ENCODE peak calls at places on chromosomes 2 and 18, in seven cellular contexts. Y is CD8-positive, alpha-beta memory T cell; Q is ovary; P is ascending aorta; D is Peyer's patch; Z is left lung; O is adrenal gland. M is an unnamed sample. For H3K4me1, H3K27me3 and H3K36me3, the result is how much of the 10 kb centered on the place peaks cover.

GRCh38 chr2:29878898-29879297 is 42.5 kb downstream of the ALK start:
- DNase-seq in Y (no peak), Q (no peak), P (no peak), D (no peak), Z (no peak), O (peak), M (no peak)

GRCh38 chr2:42933824-42934254 is 141.5 kb upstream of the HAAO start:
- DNase-seq in Y (no peak), Q (no peak), P (no peak), D (no peak), Z (no peak), O (no peak), M (no peak)

GRCh38 chr2:20682166-20682565 is 15.2 kb downstream of the GDF7 start:
- DNase-seq in Y (no peak), Q (no peak), P (no peak), D (no peak), Z (no peak), O (no peak), M (no peak)

GRCh38 chr2:207256476-207257207 is 90.9 kb upstream of the KLF7 start:
- DNase-seq in Y (no peak), Q (no peak), P (no peak), D (no peak), Z (no peak), O (no peak), M (no peak)

GRCh38 chr2:105328281-105329196 is 996 bp downstream of the TGFBRAP1 start:
- DNase-seq in Y (peak), Q (peak), P (no peak), D (peak), Z (peak), O (peak), M (no peak)

GRCh38 chr2:120775801-120776589 is 40.3 kb downstream of the GLI2 start:
- DNase-seq in Y (no peak), Q (no peak), P (no peak), D (no peak), Z (peak), O (no peak), M (no peak)

GRCh38 chr2:16055848-16056580 is 115.7 kb downstream of the MYCN start:
- DNase-seq in Y (no peak), Q (no peak), P (no peak), D (no peak), Z (no peak), O (peak), M (no peak)

GRCh38 chr2:70935468-70936164 is at the start of gene ATP6V1B1:
- DNase-seq in Y (no peak), Q (no peak), P (no peak), D (peak), Z (no peak), O (no peak), M (no peak)

GRCh38 chr2:11530864-11531451 is 2.9 kb upstream of the GREB1 start:
- DNase-seq in Y (no peak), Q (no peak), P (no peak), D (no peak), Z (no peak), O (no peak), M (no peak)

GRCh38 chr2:179393481-179393880 is 128.8 kb upstream of the SESTD1 start:
- DNase-seq in Y (no peak), Q (no peak), P (no peak), D (no peak), Z (no peak), O (no peak), M (no peak)

GRCh38 chr2:11784747-11785610 is 38.5 kb downstream of the LPIN1 start:
- DNase-seq in Y (peak), Q (peak), P (no peak), D (peak), Z (peak), O (peak), M (peak)

GRCh38 chr18:9507565-9508088 is 32.3 kb downstream of the RALBP1 start:
- DNase-seq in Y (no peak), Q (no peak), P (no peak), D (no peak), Z (no peak), O (no peak), M (no peak)

GRCh38 chr2:99386011-99386410 is 48.8 kb downstream of the EIF5B start:
- DNase-seq in Y (no peak), Q (no peak), P (no peak), D (no peak), Z (no peak), O (no peak), M (no peak)

GRCh38 chr18:50602466-50602865 is 42.6 kb downstream of the MAPK4 start:
- DNase-seq in Y (no peak), Q (no peak), P (no peak), D (no peak), Z (no peak), O (no peak), M (no peak)

GRCh38 chr2:146351689-146352088 is 1493.1 kb upstream of the ACVR2A start:
- DNase-seq in Y (no peak), Q (no peak), P (no peak), D (no peak), Z (no peak), O (no peak), M (no peak)

GRCh38 chr2:237184192-237184922 is 98.7 kb downstream of the COPS8 start:
- DNase-seq in Y (no peak), Q (no peak), P (no peak), D (no peak), Z (no peak), O (no peak), M (no peak)

GRCh38 chr2:85523906-85524566 is 14.9 kb upstream of the MAT2A start:
- DNase-seq in Y (no peak), Q (no peak), P (no peak), D (no peak), Z (no peak), O (peak), M (no peak)
- H3K4me1 ChIP-seq in Y (under half), Q (under half), P (under half), D (under half), Z (under half), O (under half), M (under half)

DNA sequence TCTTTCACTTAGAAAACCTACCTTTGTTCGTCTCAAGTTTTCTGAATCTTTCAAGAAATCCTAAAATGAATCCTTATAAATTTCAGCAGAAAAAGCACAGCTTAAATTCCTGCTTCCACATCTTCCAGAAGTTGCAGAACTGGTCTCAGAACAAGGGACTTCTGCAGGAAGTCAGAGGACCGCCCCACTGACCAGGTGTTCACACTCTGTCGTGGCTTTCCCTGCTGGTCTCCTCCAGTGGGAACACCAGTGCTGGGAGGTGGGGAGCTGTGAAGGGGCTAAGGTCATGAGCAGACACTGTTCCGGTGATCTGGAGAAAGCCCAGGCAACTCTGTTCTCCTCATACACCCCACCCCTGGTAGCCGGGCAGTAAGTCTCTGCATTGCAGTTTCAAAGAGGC is 3.5 kb downstream of the FAM110C start:
- DNase-seq in Y (no peak), Q (no peak), P (no peak), D (no peak), Z (peak), O (no peak), M (no peak)
- H3K27me3 ChIP-seq in Y (under half), Q (under half), P (under half), D (under half), Z (under half), O (under half), M (under half)

GRCh38 chr2:230793573-230794359 is 71.0 kb upstream of the ITM2C start:
- DNase-seq in Y (peak), Q (peak), P (peak), D (peak), Z (no peak), O (peak), M (peak)
- H3K36me3 ChIP-seq in Y (under half), Q (under half), P (under half), D (under half), Z (under half), O (under half), M (half or more)

GRCh38 chr2:26614205-26615128 is 26.7 kb downstream of the CIB4 start:
- DNase-seq in Y (no peak), Q (no peak), P (no peak), D (peak), Z (no peak), O (peak), M (no peak)

GRCh38 chr2:26612034-26612433 is 29.1 kb downstream of the CIB4 start:
- DNase-seq in Y (no peak), Q (no peak), P (no peak), D (no peak), Z (no peak), O (no peak), M (no peak)

GRCh38 chr2:26615336-26616031 is 25.7 kb downstream of the CIB4 start:
- DNase-seq in Y (no peak), Q (no peak), P (no peak), D (peak), Z (no peak), O (peak), M (no peak)

GRCh38 chr2:26612522-26613240 is 28.5 kb downstream of the CIB4 start:
- DNase-seq in Y (no peak), Q (peak), P (no peak), D (peak), Z (no peak), O (peak), M (no peak)

GRCh38 chr2:26613241-26614204 is 27.6 kb downstream of the CIB4 start:
- DNase-seq in Y (no peak), Q (peak), P (no peak), D (peak), Z (peak), O (peak), M (no peak)
- H3K4me1 ChIP-seq in Y (under half), Q (under half), P (under half), D (under half), Z (under half), O (under half), M (under half)